ENCODE peak calls at places on chromosomes 3 and 15, in ten cellular contexts. T is mammary epithelial cell; N is HL-60; S is foreskin fibroblast; C is RWPE1; D is A549; R is heart left ventricle; O is CD8-positive, alpha-beta T cell; I is cardiac fibroblast; J is epithelial cell of esophagus. F is an unnamed sample.

GRCh38 chr15:26075770-26076169 is 212.6 kb upstream of the ATP10A start:
- DNase-seq in T (no peak), N (no peak), S (no peak), C (no peak), D (no peak), R (no peak), O (no peak), I (no peak), J (no peak), F (no peak)

GRCh38 chr15:77838595-77838994 is 205.9 kb upstream of the LINGO1 start:
- DNase-seq in T (no peak), N (no peak), S (no peak), C (no peak), D (no peak), R (no peak), O (no peak), I (no peak), J (no peak), F (no peak)

GRCh38 chr3:168094877-168095610 is 680 bp downstream of the GOLIM4 start:
- DNase-seq in T (peak; percentile 69), N (peak; percentile 70), S (peak; percentile 79), C (peak; percentile 50), D (peak; percentile 44), R (peak; percentile 82), O (peak; percentile 12), I (peak; percentile 78), J (peak; percentile 68), F (peak; percentile 75)

GRCh38 chr3:31926543-31926942 is 54.5 kb downstream of the OSBPL10 start:
- DNase-seq in T (no peak), N (no peak), S (no peak), C (no peak), D (no peak), R (no peak), O (no peak), I (no peak), J (no peak), F (no peak)

GRCh38 chr3:158471639-158472294 is 99.2 kb upstream of the MLF1 start:
- DNase-seq in T (no peak), N (no peak), S (peak; percentile 77), C (peak; percentile 31), D (no peak), R (no peak), O (no peak), I (peak; percentile 84), J (peak; percentile 20), F (peak; percentile 91)

GRCh38 chr3:20668411-20668810 is 482.4 kb upstream of the SGO1 start:
- DNase-seq in T (no peak), N (no peak), S (no peak), C (no peak), D (no peak), R (peak; percentile 15), O (no peak), I (no peak), J (no peak), F (no peak)

GRCh38 chr3:58574682-58575081 is 2.5 kb downstream of the FAM107A start:
- DNase-seq in T (no peak), N (no peak), S (no peak), C (no peak), D (no peak), R (no peak), O (no peak), I (no peak), J (no peak), F (no peak)

GRCh38 chr3:31357451-31357850 is 175.3 kb upstream of the STT3B start:
- DNase-seq in T (no peak), N (no peak), S (no peak), C (no peak), D (no peak), R (no peak), O (no peak), I (no peak), J (no peak), F (no peak)

GRCh38 chr3:52346623-52347530 is 30.8 kb downstream of the DNAH1 start:
- DNase-seq in T (peak; percentile 6), N (no peak), S (peak; percentile 62), C (no peak), D (no peak), R (peak; percentile 59), O (no peak), I (peak; percentile 58), J (peak; percentile 32), F (peak; percentile 70)

GRCh38 chr3:127114337-127115070 is 78.4 kb upstream of the PRR23E start:
- DNase-seq in T (no peak), N (no peak), S (no peak), C (no peak), D (no peak), R (no peak), O (no peak), I (no peak), J (no peak), F (no peak)

GRCh38 chr3:115977866-115978265 is 354.6 kb downstream of the GAP43 start:
- DNase-seq in T (no peak), N (no peak), S (no peak), C (no peak), D (no peak), R (no peak), O (no peak), I (no peak), J (no peak), F (no peak)

GRCh38 chr3:126731044-126731443 is 27.0 kb downstream of the CHCHD6 start:
- DNase-seq in T (no peak), N (peak; percentile 74), S (no peak), C (no peak), D (no peak), R (no peak), O (no peak), I (no peak), J (no peak), F (no peak)

GRCh38 chr3:30657914-30658313 is 51.5 kb downstream of the TGFBR2 start:
- DNase-seq in T (no peak), N (no peak), S (peak; percentile 41), C (no peak), D (no peak), R (no peak), O (no peak), I (no peak), J (no peak), F (peak; percentile 9)

GRCh38 chr3:4387224-4388204 is 79.6 kb downstream of the SUMF1 start:
- DNase-seq in T (no peak), N (no peak), S (no peak), C (no peak), D (no peak), R (no peak), O (no peak), I (no peak), J (no peak), F (no peak)

GRCh38 chr3:30597131-30597768 is 9.2 kb upstream of the TGFBR2 start:
- DNase-seq in T (peak; percentile 97), N (no peak), S (peak; percentile 84), C (peak; percentile 69), D (peak; percentile 74), R (no peak), O (no peak), I (peak; percentile 89), J (peak; percentile 98), F (peak; percentile 67)

GRCh38 chr15:72936237-72936636 is 116.0 kb upstream of the NEO1 start:
- DNase-seq in T (no peak), N (no peak), S (no peak), C (no peak), D (no peak), R (no peak), O (no peak), I (no peak), J (no peak), F (no peak)

GRCh38 chr3:45933586-45933985 is 9.7 kb upstream of the CXCR6 start:
- DNase-seq in T (no peak), N (no peak), S (no peak), C (no peak), D (no peak), R (no peak), O (no peak), I (no peak), J (no peak), F (no peak)

GRCh38 chr3:121757087-121757811 is 7.7 kb upstream of the GOLGB1 start:
- DNase-seq in T (no peak), N (no peak), S (no peak), C (no peak), D (no peak), R (no peak), O (no peak), I (no peak), J (no peak), F (no peak)

DNA sequence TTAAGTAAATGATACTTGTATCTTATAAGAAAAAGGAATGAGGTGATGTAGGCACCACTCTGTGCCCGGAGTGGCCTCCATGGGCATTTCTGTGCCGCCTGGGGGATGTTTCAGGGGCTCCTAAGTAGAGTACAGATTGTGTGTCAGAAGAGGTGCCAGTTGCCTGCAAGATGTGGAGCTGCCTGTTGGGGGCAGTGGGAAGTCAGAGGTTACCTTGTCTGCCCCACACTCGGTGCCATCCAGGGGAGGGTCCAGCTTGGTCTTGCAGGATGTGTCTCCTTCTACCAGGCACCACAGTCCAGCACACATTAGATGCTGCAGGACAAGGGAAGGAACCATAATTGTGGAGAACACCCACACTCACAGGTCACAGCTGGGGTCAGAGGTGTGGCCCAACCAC is 208.8 kb downstream of the ADAMTS17 start:
- DNase-seq in T (no peak), N (no peak), S (no peak), C (no peak), D (no peak), R (no peak), O (no peak), I (no peak), J (no peak), F (no peak)
- TF ChIP-seq CTCF in T (no peak), N (no peak), S (no peak), C (no peak), D (no peak), R (no peak), O (no peak), I (no peak), J (no peak), F (no peak)

GRCh38 chr15:91380114-91380513 is 280.1 kb downstream of the SV2B start:
- DNase-seq in T (peak; percentile 55), N (no peak), S (no peak), C (no peak), D (no peak), R (no peak), O (no peak), I (no peak), J (peak; percentile 24), F (no peak)
- TF ChIP-seq CTCF in T (peak; percentile 21), N (no peak), S (no peak), C (no peak), D (no peak), R (no peak), O (no peak), I (no peak), J (no peak), F (no peak)

GRCh38 chr15:90449206-90449735 is 61.2 kb downstream of the IQGAP1 start:
- DNase-seq in T (no peak), N (no peak), S (peak; percentile 21), C (no peak), D (no peak), R (no peak), O (no peak), I (peak; percentile 56), J (no peak), F (peak; percentile 46)
- TF ChIP-seq CTCF in T (no peak), N (no peak), S (no peak), C (no peak), D (no peak), R (no peak), O (no peak), I (no peak), J (no peak), F (no peak)

DNA sequence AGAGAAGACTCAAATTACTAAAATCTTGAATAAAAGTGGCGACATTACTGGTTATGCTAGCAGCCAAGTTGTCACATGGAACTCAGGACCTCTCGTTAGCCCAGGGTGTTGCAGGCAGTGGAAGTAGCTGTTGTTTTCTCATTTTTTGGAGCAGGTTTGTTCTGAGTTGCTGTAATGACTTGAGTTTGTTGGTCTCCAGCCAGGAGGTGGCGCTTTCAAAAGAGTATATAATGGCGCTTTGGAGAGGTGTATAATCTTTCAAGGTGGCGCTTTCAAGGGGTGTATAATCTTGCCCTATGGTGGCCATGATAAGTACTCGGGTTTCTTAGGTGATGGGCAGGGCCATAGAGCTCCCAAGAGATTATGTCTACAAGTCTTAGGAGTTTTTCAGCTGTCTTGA is 632.7 kb downstream of the NTRK3 start:
- DNase-seq in T (no peak), N (peak; percentile 39), S (no peak), C (no peak), D (no peak), R (no peak), O (no peak), I (no peak), J (peak; percentile 36), F (no peak)
- TF ChIP-seq CTCF in T (peak; percentile 19), N (no peak), S (no peak), C (no peak), D (peak; percentile 33), R (no peak), O (no peak), I (peak; percentile 8), J (peak; percentile 23), F (peak; percentile 48)

F was measured in HFFc6.